ENCODE peak calls at places on chromosomes 12 and 14, in five cellular contexts. S, U, V, Y and R are unnamed samples.
A peak's percentile ranks its signal among the peaks of the same experiment; 100 is the strongest.

GRCh38 chr12:38056701-38057689 is 259.6 kb upstream of the ALG10B start:
- DNase-seq in S (no peak), U (peak; percentile 94), V (no peak), Y (no peak), R (no peak)

GRCh38 chr14:36083317-36083716 is 93.2 kb downstream of the PTCSC3 start:
- DNase-seq in U (no peak), V (no peak), Y (no peak), S (no peak), R (no peak)

GRCh38 chr14:74258705-74259035 is 19.4 kb downstream of the VSX2 start:
- DNase-seq in S (no peak), V (no peak), Y (no peak), U (no peak), R (no peak)

GRCh38 chr12:7731499-7731898 is 15.7 kb downstream of the CLEC4C start:
- DNase-seq in V (no peak), S (no peak), Y (no peak), U (no peak), R (no peak)

GRCh38 chr14:103872492-103873113 is 25.2 kb upstream of the PPP1R13B start:
- DNase-seq in V (no peak), Y (no peak), S (no peak), U (no peak), R (no peak)

GRCh38 chr14:68458840-68459469 is 333.9 kb downstream of the ZFP36L1 start:
- DNase-seq in U (no peak), V (peak; percentile 9), Y (no peak), S (peak; percentile 95), R (no peak)

GRCh38 chr14:34436960-34437728 is 24.9 kb downstream of the SPTSSA start:
- DNase-seq in S (peak; percentile 87), Y (no peak), V (no peak), U (no peak), R (no peak)

GRCh38 chr12:109271418-109271817 is 37.7 kb downstream of the FOXN4 start:
- DNase-seq in V (no peak), S (no peak), Y (no peak), U (no peak), R (no peak)

GRCh38 chr12:47105914-47106674 is 26.3 kb upstream of the AMIGO2 start:
- DNase-seq in V (no peak), U (no peak), S (no peak), Y (no peak), R (no peak)

GRCh38 chr12:14868916-14869315 is 16.7 kb downstream of the MGP start:
- DNase-seq in U (no peak), S (no peak), V (no peak), Y (no peak), R (no peak)

GRCh38 chr12:56953314-56953713 is 4.1 kb downstream of the RDH16 start:
- DNase-seq in U (no peak), Y (no peak), V (no peak), S (no peak), R (no peak)

GRCh38 chr12:56957229-56958052 is at the start of gene RDH16:
- DNase-seq in U (no peak), S (no peak), V (no peak), Y (no peak), R (no peak)

GRCh38 chr12:56954057-56954577 is 3.3 kb downstream of the RDH16 start:
- DNase-seq in U (no peak), V (no peak), S (no peak), Y (no peak), R (no peak)

GRCh38 chr12:56954956-56955355 is 2.5 kb downstream of the RDH16 start:
- DNase-seq in V (no peak), Y (no peak), S (no peak), U (no peak), R (no peak)

GRCh38 chr12:56955631-56956256 is 1.7 kb downstream of the RDH16 start:
- DNase-seq in Y (no peak), V (no peak), U (no peak), S (no peak), R (peak; percentile 3)
- H3K4me3 ChIP-seq in Y (no peak overlapping the region), V (no peak overlapping the region), U (no peak overlapping the region), S (no peak overlapping the region), R (no peak overlapping the region)

GRCh38 chr12:21617030-21617429 is 12.4 kb upstream of the GYS2 start:
- DNase-seq in Y (no peak), V (no peak), U (no peak), S (no peak), R (no peak)

GRCh38 chr12:21615441-21615840 is 10.8 kb upstream of the GYS2 start:
- DNase-seq in S (no peak), V (no peak), U (no peak), Y (no peak), R (no peak)

GRCh38 chr12:21618566-21618965 is 13.9 kb upstream of the GYS2 start:
- DNase-seq in Y (no peak), U (no peak), V (no peak), S (no peak), R (no peak)

GRCh38 chr12:21614510-21614909 is 9.9 kb upstream of the GYS2 start:
- DNase-seq in U (no peak), S (no peak), Y (no peak), V (no peak), R (no peak)

GRCh38 chr12:21613931-21614330 is 9.3 kb upstream of the GYS2 start:
- DNase-seq in V (peak; percentile 37), S (no peak), U (no peak), Y (no peak), R (no peak)
- TF ChIP-seq SIN3A in V (no peak), S (no peak), U (no peak), Y (no peak), R (no peak)

GRCh38 chr12:79549531-79550271 is 141.1 kb downstream of the PAWR start:
- DNase-seq in Y (no peak), V (no peak), S (peak; percentile 96), U (no peak), R (no peak)

GRCh38 chr12:79546461-79547043 is 144.2 kb downstream of the PAWR start:
- DNase-seq in Y (no peak), V (no peak), U (no peak), S (no peak), R (no peak)

GRCh38 chr12:79547735-79548347 is 142.9 kb downstream of the PAWR start:
- DNase-seq in U (peak; percentile 80), S (peak; percentile 91), V (peak; percentile 56), Y (peak; percentile 34), R (peak; percentile 17)

GRCh38 chr12:79547044-79547734 is 143.6 kb downstream of the PAWR start:
- DNase-seq in V (no peak), Y (peak; percentile 78), S (peak; percentile 93), U (peak; percentile 93), R (no peak)

DNA sequence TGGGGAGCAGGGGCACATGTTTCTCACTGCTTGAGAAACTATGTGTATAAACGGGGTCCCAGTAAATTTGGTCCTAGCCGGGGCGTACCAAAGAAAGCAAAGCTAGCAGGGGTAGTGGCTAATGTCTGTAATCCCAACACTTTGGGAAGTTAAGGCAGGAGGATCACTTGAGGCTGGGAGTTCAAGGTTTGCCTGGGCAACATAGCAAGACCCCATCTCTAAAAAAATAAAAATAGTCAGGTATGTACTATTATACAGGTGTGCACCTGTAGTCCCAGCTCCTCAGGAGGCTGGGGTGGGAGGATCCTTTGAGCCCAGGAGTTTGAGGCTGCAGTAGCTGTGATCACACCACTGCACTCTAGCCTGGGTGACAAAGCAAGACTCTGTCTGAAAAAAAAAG is 142.2 kb downstream of the PAWR start:
- DNase-seq in Y (no peak), U (no peak), V (no peak), S (no peak), R (no peak)
- H3K4me3 ChIP-seq in Y (no peak overlapping the region), U (no peak overlapping the region), V (no peak overlapping the region), S (no peak overlapping the region), R (no peak overlapping the region)

GRCh38 chr14:61562321-61563161 is 132.8 kb upstream of the HIF1A start:
- DNase-seq in U (no peak), Y (peak; percentile 96), S (peak; percentile 90), V (no peak), R (peak; percentile 55)
- TF ChIP-seq SIN3A in U (no peak), Y (no peak), S (no peak), V (peak; percentile 51), R (no peak)

GRCh38 chr14:64544607-64545312 is 4.2 kb downstream of the HSPA2 start:
- DNase-seq in V (no peak), Y (no peak), U (no peak), S (no peak), R (no peak)
- H3K4me3 ChIP-seq in V (no peak overlapping the region), Y (no peak overlapping the region), U (no peak overlapping the region), S (no peak overlapping the region), R (no peak overlapping the region)

DNA sequence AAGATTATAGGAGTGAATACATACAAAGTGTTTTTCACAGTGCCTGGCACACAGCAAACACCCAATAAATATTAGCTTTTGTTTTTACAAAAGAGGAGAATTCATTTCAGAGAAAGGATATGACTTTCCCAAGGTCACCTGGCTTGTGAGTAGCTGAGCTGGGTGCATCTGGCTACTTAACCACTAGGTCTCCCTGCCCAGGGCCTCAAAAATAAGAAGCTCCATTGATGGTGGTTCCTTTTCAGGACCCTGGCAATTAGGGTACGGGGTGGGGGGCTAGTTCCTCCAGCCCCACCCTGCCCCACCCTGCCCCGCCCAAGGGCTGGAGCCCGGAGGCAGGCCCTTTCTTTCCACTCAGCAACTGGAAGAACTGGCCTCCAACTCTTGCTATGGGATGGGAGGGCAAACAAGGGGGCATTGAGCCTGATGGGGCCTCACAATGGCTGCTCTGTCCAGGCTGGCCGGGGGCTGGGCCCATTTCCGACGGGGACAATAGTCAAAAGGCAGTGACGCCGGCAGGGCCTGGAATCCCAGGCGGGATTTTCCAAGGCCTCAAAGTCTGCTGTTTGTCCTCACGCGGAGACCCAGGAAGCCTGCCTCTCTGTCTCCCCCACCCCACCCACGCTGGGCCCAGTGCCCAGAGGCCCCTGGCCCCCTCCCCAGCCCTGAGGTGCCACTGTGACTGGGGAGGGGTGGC is 8.2 kb upstream of the ATG101 start:
- DNase-seq in S (peak; percentile 91), Y (no peak), U (no peak), V (no peak), R (no peak)
- TF ChIP-seq SIN3A in S (no peak), Y (no peak), U (no peak), V (no peak), R (no peak)

DNA sequence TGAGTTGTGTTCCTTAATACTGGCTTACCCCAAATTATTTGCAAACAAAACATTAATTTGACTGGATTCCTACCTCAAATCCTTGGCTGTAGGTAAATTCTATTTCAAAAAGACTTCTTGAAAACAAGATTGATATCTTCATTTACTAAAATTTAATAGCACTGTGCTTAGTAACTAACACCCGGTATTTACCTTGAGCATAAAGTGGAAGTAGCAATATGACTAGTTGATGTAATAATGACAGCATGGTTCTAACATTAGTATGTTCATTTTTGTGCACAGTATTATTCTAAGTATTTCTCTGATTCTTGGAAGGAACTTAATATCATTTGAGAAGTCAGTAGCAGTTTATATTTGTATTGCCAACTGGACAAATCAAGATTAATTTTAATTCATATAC is 96.8 kb downstream of the PPHLN1 start:
- DNase-seq in Y (no peak), S (no peak), V (no peak), U (no peak), R (no peak)
- H3K4me3 ChIP-seq in Y (no peak overlapping the region), S (no peak overlapping the region), V (no peak overlapping the region), U (no peak overlapping the region), R (no peak overlapping the region)